ENCODE peak calls at places on chromosome 20, in six cellular contexts. M, O, E, D, Z and W are unnamed samples.

GRCh38 chr20:25297141-25297905 is 49.4 kb downstream of the PYGB start:
- DNase-seq in D (no peak), E (no peak), O (peak; percentile 76), Z (peak; percentile 82), M (no peak), W (no peak)

GRCh38 chr20:32481311-32482103 is 103.6 kb downstream of the NOL4L start:
- DNase-seq in E (no peak), O (peak; percentile 34), Z (no peak), M (no peak), D (no peak), W (no peak)

GRCh38 chr20:54657268-54657826 is 182.0 kb downstream of the DOK5 start:
- DNase-seq in Z (no peak), M (no peak), D (no peak), E (no peak), O (no peak), W (no peak)

GRCh38 chr20:38298768-38299288 is 5.1 kb upstream of the BPI start:
- DNase-seq in O (no peak), Z (no peak), M (no peak), E (no peak), D (no peak), W (no peak)

GRCh38 chr20:13173201-13173600 is 47.9 kb upstream of the ISM1 start:
- DNase-seq in M (no peak), D (no peak), Z (no peak), E (peak; percentile 46), O (no peak), W (no peak)

GRCh38 chr20:10563935-10564492 is 109.8 kb downstream of the JAG1 start:
- DNase-seq in Z (no peak), E (no peak), D (no peak), M (no peak), O (no peak), W (no peak)

GRCh38 chr20:48467622-48468021 is 360.2 kb downstream of the PREX1 start:
- DNase-seq in O (no peak), Z (peak; percentile 53), E (no peak), M (no peak), D (no peak), W (no peak)

GRCh38 chr20:10673176-10673830 is 496 bp downstream of the JAG1 start:
- DNase-seq in E (peak; percentile 27), D (no peak), Z (peak; percentile 55), M (no peak), O (peak; percentile 68), W (no peak)

GRCh38 chr20:15582146-15582776 is 991.0 kb downstream of the KIF16B start:
- DNase-seq in M (no peak), E (no peak), O (no peak), Z (no peak), D (no peak), W (peak; percentile 21)

GRCh38 chr20:3729378-3729777 is 3.1 kb upstream of the HSPA12B start:
- DNase-seq in D (no peak), Z (no peak), M (no peak), O (no peak), E (no peak), W (no peak)

GRCh38 chr20:41279546-41280225 is 37.8 kb downstream of the ZHX3 start:
- DNase-seq in D (no peak), O (no peak), E (no peak), Z (peak; percentile 26), M (no peak), W (no peak)

GRCh38 chr20:61371501-61372150 is 119.6 kb downstream of the CDH4 start:
- DNase-seq in D (no peak), E (no peak), M (no peak), O (no peak), Z (no peak), W (no peak)

GRCh38 chr20:9031951-9032350 is 36.9 kb upstream of the PLCB4 start:
- DNase-seq in Z (no peak), O (no peak), M (no peak), E (no peak), D (no peak), W (no peak)

GRCh38 chr20:17645546-17646208 is 36.4 kb downstream of the RRBP1 start:
- DNase-seq in D (no peak), M (no peak), E (no peak), Z (no peak), O (no peak), W (no peak)

GRCh38 chr20:51331466-51331865 is 211.1 kb downstream of the NFATC2 start:
- DNase-seq in E (no peak), O (no peak), D (no peak), Z (no peak), M (no peak), W (peak; percentile 40)

GRCh38 chr20:25294459-25295385 is 46.8 kb downstream of the PYGB start:
- DNase-seq in E (peak; percentile 51), D (peak; percentile 33), M (peak; percentile 40), Z (peak; percentile 85), O (peak; percentile 29), W (peak; percentile 17)